ENCODE peak calls at places on chromosomes 2 and 18, in five cellular contexts. R is caudate nucleus; V is activated CD4-positive, alpha-beta T cell treated with anti-CD3 and anti-CD28 coated beads, Interleukin-2, amount 10 ng/mL, durations not matched to agents 24 days and 14 days; A is HS-27A; S is activated CD8-positive, alpha-beta memory T cell treated with anti-CD3 and anti-CD28 coated beads, Interleukin-2, amount 50 U/mL, for 48 hours. J is an unnamed sample.

GRCh38 chr18:54388203-54389142 is 30.8 kb downstream of the C18orf54 start:
- DNase-seq in R (no peak), V (peak), A (peak), S (peak), J (no peak)

GRCh38 chr2:151410485-151410833 is 757 bp downstream of the RIF1 start:
- DNase-seq in R (no peak), V (peak), A (peak), S (peak), J (no peak)

GRCh38 chr18:34203866-34204265 is 20.8 kb downstream of the NOL4 start:
- DNase-seq in R (no peak), V (no peak), A (no peak), S (no peak), J (no peak)

GRCh38 chr2:218405365-218406208 is 5.9 kb downstream of the CTDSP1 start:
- DNase-seq in R (no peak), V (peak), A (no peak), S (peak), J (no peak)

GRCh38 chr2:222217712-222218111 is 81.1 kb downstream of the PAX3 start:
- DNase-seq in R (no peak), V (no peak), A (no peak), S (no peak), J (no peak)

GRCh38 chr2:143284087-143284675 is 155.0 kb downstream of the ARHGAP15 start:
- DNase-seq in R (no peak), V (peak), A (no peak), S (no peak), J (no peak)

GRCh38 chr18:7592305-7593071 is 25.4 kb downstream of the PTPRM start:
- DNase-seq in R (no peak), V (no peak), A (no peak), S (no peak), J (no peak)

GRCh38 chr2:36653967-36654694 is 42.4 kb upstream of the VIT start:
- DNase-seq in R (no peak), V (no peak), A (no peak), S (no peak), J (no peak)

GRCh38 chr2:2913601-2914120 is 464.0 kb downstream of the EIPR1 start:
- DNase-seq in R (no peak), V (no peak), A (no peak), S (no peak), J (no peak)

GRCh38 chr2:112640800-112641675 is 4.7 kb upstream of the SLC20A1 start:
- DNase-seq in R (no peak), V (no peak), A (peak), S (no peak), J (no peak)

GRCh38 chr2:213150315-213150951 is 979 bp downstream of the IKZF2 start:
- DNase-seq in R (no peak), V (no peak), A (no peak), S (no peak), J (no peak)

GRCh38 chr2:207695293-207695692 is 16.1 kb upstream of the CCNYL1 start:
- DNase-seq in R (no peak), V (no peak), A (no peak), S (no peak), J (no peak)

GRCh38 chr2:154699560-154699901 is 1.0 kb downstream of the KCNJ3 start:
- DNase-seq in R (no peak), V (no peak), A (no peak), S (no peak), J (no peak)

GRCh38 chr2:188381614-188382013 is 89.9 kb downstream of the GULP1 start:
- DNase-seq in R (no peak), V (no peak), A (no peak), S (no peak), J (no peak)

GRCh38 chr18:49910019-49910418 is 96.7 kb upstream of the ACAA2 start:
- DNase-seq in R (no peak), V (no peak), A (no peak), S (no peak), J (no peak)

GRCh38 chr2:28747714-28748113 is 3.9 kb upstream of the PPP1CB start:
- DNase-seq in R (no peak), V (no peak), A (no peak), S (no peak), J (no peak)

GRCh38 chr2:156458229-156458584 is 22.0 kb downstream of the GPD2 start:
- DNase-seq in R (no peak), V (no peak), A (no peak), S (no peak), J (no peak)

GRCh38 chr18:2590303-2590702 is 18.9 kb downstream of the NDC80 start:
- DNase-seq in R (no peak), V (no peak), A (no peak), S (no peak), J (no peak)

GRCh38 chr18:49898421-49898820 is 85.1 kb upstream of the ACAA2 start:
- DNase-seq in R (no peak), V (peak), A (peak), S (peak), J (no peak)

GRCh38 chr2:10019174-10019971 is 24.0 kb upstream of the KLF11 start:
- DNase-seq in R (no peak), V (no peak), A (no peak), S (no peak), J (no peak)

GRCh38 chr2:235530735-235531134 is 36.9 kb downstream of the AGAP1 start:
- DNase-seq in R (no peak), V (no peak), A (no peak), S (no peak), J (no peak)

GRCh38 chr2:214242797-214243196 is 168.1 kb upstream of the VWC2L start:
- DNase-seq in R (no peak), V (no peak), A (no peak), S (no peak), J (no peak)

GRCh38 chr2:95320344-95320712 is 23.2 kb downstream of the KCNIP3 start:
- DNase-seq in R (no peak), V (no peak), A (no peak), S (no peak), J (no peak)

GRCh38 chr2:191617589-191617988 is 60.3 kb upstream of the NABP1 start:
- DNase-seq in R (no peak), V (peak), A (no peak), S (no peak), J (no peak)

GRCh38 chr2:223740679-223741078 is 96.7 kb downstream of the AP1S3 start:
- DNase-seq in R (no peak), V (no peak), A (no peak), S (no peak), J (peak)

GRCh38 chr18:42893991-42894390 is 221.5 kb downstream of the RIT2 start:
- DNase-seq in R (no peak), V (no peak), A (no peak), S (no peak), J (no peak)

GRCh38 chr2:19807346-19807745 is 94.4 kb downstream of the TTC32 start:
- DNase-seq in R (no peak), V (no peak), A (no peak), S (no peak), J (no peak)

GRCh38 chr2:35846-36245 is 10.5 kb downstream of the FAM110C start:
- DNase-seq in R (no peak), V (no peak), A (no peak), S (no peak), J (no peak)

GRCh38 chr2:74482801-74483674 is at the start of the genes CCDC142 and TTC31:
- DNase-seq in R (peak), V (peak), A (peak), S (peak), J (peak)

GRCh38 chr2:182248362-182248761 is 178.5 kb downstream of the PDE1A start:
- DNase-seq in R (no peak), V (no peak), A (no peak), S (no peak), J (no peak)

GRCh38 chr2:182047544-182047943 is 61.9 kb downstream of the PPP1R1C start:
- DNase-seq in R (no peak), V (no peak), A (no peak), S (no peak), J (no peak)

GRCh38 chr2:153059338-153060052 is 341.1 kb downstream of the ARL6IP6 start:
- DNase-seq in R (no peak), V (no peak), A (no peak), S (no peak), J (no peak)

GRCh38 chr2:240951045-240951594 is 45.0 kb downstream of the CROCC2 start:
- DNase-seq in R (no peak), V (no peak), A (no peak), S (no peak), J (no peak)

GRCh38 chr18:9418047-9418690 is 57.1 kb upstream of the RALBP1 start:
- DNase-seq in R (no peak), V (no peak), A (no peak), S (no peak), J (peak)

GRCh38 chr2:142041105-142041504 is 89.7 kb downstream of the LRP1B start:
- DNase-seq in R (no peak), V (no peak), A (peak), S (no peak), J (no peak)

GRCh38 chr2:23291274-23291673 is 93.7 kb upstream of the KLHL29 start:
- DNase-seq in R (no peak), V (no peak), A (no peak), S (no peak), J (no peak)

GRCh38 chr2:10303634-10304378 is 1.1 kb downstream of the HPCAL1 start:
- DNase-seq in R (peak), V (peak), A (peak), S (peak), J (no peak)